ENCODE peak calls at places on chromosomes 12 and 14, in nine cellular contexts. P is thyroid gland, S is astrocyte, G is stomach, A is esophagus muscularis mucosa, Q is upper lobe of right lung, T is heart right ventricle, N is IMR-90, R is cardiac muscle cell. Z is an unnamed sample. For H3K4me1, the result is how much of the 10 kb centered on the place peaks cover.

GRCh38 chr12:115135800-115136211 is 451.8 kb upstream of the TBX3 start:
- DNase-seq in P (peak), S (peak), G (no peak), A (no peak), Q (peak), T (peak), N (peak), R (peak), Z (peak)

GRCh38 chr12:46219892-46220655 is 48.8 kb downstream of the SLC38A1 start:
- DNase-seq in P (no peak), S (peak), G (no peak), A (no peak), Q (no peak), T (no peak), N (peak), R (peak), Z (no peak)

GRCh38 chr14:99181246-99181645 is 90.8 kb downstream of the BCL11B start:
- DNase-seq in P (no peak), S (no peak), G (no peak), A (no peak), Q (no peak), T (no peak), N (no peak), R (no peak), Z (peak)

GRCh38 chr12:64236549-64236948 is 14.5 kb upstream of the KICS2 start:
- DNase-seq in P (peak), S (peak), G (no peak), A (no peak), Q (no peak), T (no peak), N (peak), R (peak), Z (no peak)

GRCh38 chr14:31270196-31270772 is 62.7 kb upstream of the HECTD1 start:
- DNase-seq in P (no peak), S (no peak), G (no peak), A (no peak), Q (peak), T (no peak), N (no peak), R (peak), Z (no peak)

GRCh38 chr12:29317556-29318363 is 63.2 kb downstream of the ERGIC2 start:
- DNase-seq in P (peak), S (peak), G (peak), A (no peak), Q (no peak), T (peak), N (peak), R (peak), Z (peak)

GRCh38 chr12:129870146-129870545 is 33.7 kb downstream of the TMEM132D start:
- DNase-seq in P (no peak), S (no peak), G (no peak), A (no peak), Q (no peak), T (no peak), N (no peak), R (no peak), Z (no peak)

GRCh38 chr12:56469007-56469930 is 891 bp downstream of the SPRYD4 start:
- DNase-seq in P (no peak), S (no peak), G (peak), A (no peak), Q (no peak), T (peak), N (no peak), R (no peak), Z (no peak)

GRCh38 chr14:39265032-39265431 is 31.3 kb downstream of the MIA2 start:
- DNase-seq in P (no peak), S (peak), G (no peak), A (no peak), Q (no peak), T (no peak), N (peak), R (peak), Z (no peak)

GRCh38 chr14:50044040-50044651 is 72.2 kb downstream of the VCPKMT start:
- DNase-seq in P (no peak), S (no peak), G (no peak), A (no peak), Q (no peak), T (no peak), N (no peak), R (peak), Z (no peak)
- H3K4me1 ChIP-seq in P (under half), S (under half), G (half or more), A (under half), Q (under half), T (half or more), N (under half), R (under half), Z (under half)

GRCh38 chr12:120643574-120643973 is 3.1 kb downstream of the CABP1 start:
- DNase-seq in P (no peak), S (no peak), G (no peak), A (no peak), Q (no peak), T (no peak), N (no peak), R (no peak), Z (no peak)

GRCh38 chr12:120639771-120640721 is at the start of gene CABP1:
- DNase-seq in P (peak), S (no peak), G (peak), A (no peak), Q (no peak), T (no peak), N (no peak), R (no peak), Z (no peak)

GRCh38 chr12:120642086-120642485 is 1.7 kb downstream of the CABP1 start:
- DNase-seq in P (no peak), S (no peak), G (no peak), A (no peak), Q (no peak), T (no peak), N (no peak), R (no peak), Z (no peak)

GRCh38 chr12:120642806-120643205 is 2.4 kb downstream of the CABP1 start:
- DNase-seq in P (no peak), S (no peak), G (no peak), A (no peak), Q (no peak), T (no peak), N (peak), R (no peak), Z (no peak)

GRCh38 chr12:120640840-120641833 is 711 bp downstream of the CABP1 start:
- DNase-seq in P (peak), S (peak), G (peak), A (no peak), Q (peak), T (peak), N (peak), R (peak), Z (no peak)
- TF ChIP-seq CTCF in P (no peak), S (no peak), G (no peak), A (no peak), Q (no peak), T (no peak), N (no peak), R (no peak), Z (no peak)

GRCh38 chr12:122029620-122030426 is 8.1 kb downstream of the BCL7A start:
- DNase-seq in P (peak), S (no peak), G (no peak), A (no peak), Q (no peak), T (peak), N (no peak), R (no peak), Z (no peak)
- H3K4me3 ChIP-seq in P (no peak), S (no peak), G (no peak), A (no peak), Q (no peak), T (no peak), N (no peak), R (no peak), Z (no peak)

DNA sequence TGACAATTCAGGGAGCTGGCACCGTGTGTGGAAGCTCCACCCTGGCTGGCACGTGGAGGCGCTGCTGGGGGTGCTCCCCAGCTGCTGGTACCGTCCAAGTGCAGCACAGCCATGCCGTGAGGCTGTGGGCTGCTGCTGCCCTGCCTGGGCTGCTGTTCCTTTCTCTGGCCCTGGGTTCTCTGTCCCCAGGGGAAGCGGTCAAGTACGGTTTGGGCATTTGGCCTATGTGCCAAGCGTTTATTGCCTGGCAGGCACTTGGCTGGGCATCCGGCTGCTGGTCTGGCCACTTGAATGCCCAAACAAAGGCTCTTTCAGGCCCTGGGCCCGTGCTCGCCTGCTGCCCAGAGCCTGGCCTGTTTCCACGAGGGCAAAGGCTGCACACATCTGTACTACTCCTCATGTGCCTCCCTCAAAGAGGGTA is 39.6 kb downstream of the RHOF start:
- DNase-seq in P (peak), S (no peak), G (peak), A (no peak), Q (peak), T (peak), N (no peak), R (no peak), Z (peak)
- H3K4me1 ChIP-seq in P (under half), S (under half), G (under half), A (under half), Q (under half), T (under half), N (under half), R (under half), Z (under half)

GRCh38 chr12:116687888-116688287 is 50.0 kb downstream of the SPRING1 start:
- DNase-seq in P (peak), S (no peak), G (no peak), A (no peak), Q (no peak), T (peak), N (no peak), R (peak), Z (peak)
- TF ChIP-seq CTCF in P (peak), S (peak), G (peak), A (peak), Q (peak), T (peak), N (peak), R (peak), Z (no peak)

DNA sequence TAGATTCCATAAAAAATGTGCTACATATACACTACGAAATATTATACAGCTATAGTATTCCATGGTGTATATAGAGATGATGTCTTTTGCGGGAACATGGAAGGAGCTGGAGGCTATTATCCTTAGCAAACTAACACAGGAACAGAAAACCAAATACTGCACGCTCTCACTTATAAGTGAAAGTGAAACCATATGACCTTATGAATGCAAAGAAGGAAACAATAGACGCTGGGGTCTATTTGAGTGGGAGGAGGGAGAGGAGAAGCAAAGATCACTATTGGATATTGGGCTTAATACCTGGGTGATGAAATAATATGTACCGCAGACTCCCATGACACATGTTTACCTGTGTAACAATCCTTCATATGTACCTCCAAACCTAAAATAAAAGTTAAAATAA is 142.7 kb downstream of the LRFN5 start:
- DNase-seq in P (no peak), S (peak), G (no peak), A (no peak), Q (no peak), T (no peak), N (no peak), R (peak), Z (no peak)
- H3K4me3 ChIP-seq in P (no peak), S (peak), G (peak), A (peak), Q (peak), T (peak), N (no peak), R (no peak), Z (peak)

Z was measured in tibial artery.